ENCODE peak calls at places on chromosome 12, in eight cellular contexts. One of them, this sample, is unnamed.

GRCh38 chr12:116360579-116361403 is 83.3 kb upstream of the MED13L start:
- DNase-seq in HuH-7.5: no peak
- DNase-seq in breast epithelium: no peak
- DNase-seq in SW480: no peak
- DNase-seq in RWPE2: no peak
- DNase-seq in substantia nigra: no peak
- DNase-seq in CD8-positive, alpha-beta memory T cell: no peak
- DNase-seq in NCI-H1436: no peak
- DNase-seq in this sample: no peak

GRCh38 chr12:40336573-40337199 is 111.9 kb downstream of the LRRK2 start:
- DNase-seq in SW480: peak
- DNase-seq in NCI-H1436: no peak
- DNase-seq in RWPE2: no peak
- DNase-seq in breast epithelium: no peak
- DNase-seq in CD8-positive, alpha-beta memory T cell: no peak
- DNase-seq in HuH-7.5: no peak
- DNase-seq in substantia nigra: no peak
- DNase-seq in this sample: no peak

GRCh38 chr12:13980548-13981295 is 680 bp downstream of the GRIN2B start:
- DNase-seq in RWPE2: no peak
- DNase-seq in CD8-positive, alpha-beta memory T cell: no peak
- DNase-seq in HuH-7.5: no peak
- DNase-seq in SW480: peak
- DNase-seq in substantia nigra: no peak
- DNase-seq in NCI-H1436: no peak
- DNase-seq in breast epithelium: no peak
- DNase-seq in this sample: no peak

GRCh38 chr12:71216725-71217579 is 59.2 kb upstream of the TSPAN8 start:
- DNase-seq in SW480: peak
- DNase-seq in HuH-7.5: no peak
- DNase-seq in substantia nigra: peak
- DNase-seq in NCI-H1436: peak
- DNase-seq in RWPE2: no peak
- DNase-seq in breast epithelium: no peak
- DNase-seq in CD8-positive, alpha-beta memory T cell: no peak
- DNase-seq in this sample: no peak

GRCh38 chr12:3076730-3077571 is at the start of gene TSPAN9:
- DNase-seq in SW480: peak
- DNase-seq in breast epithelium: peak
- DNase-seq in RWPE2: peak
- DNase-seq in CD8-positive, alpha-beta memory T cell: peak
- DNase-seq in HuH-7.5: peak
- DNase-seq in NCI-H1436: peak
- DNase-seq in substantia nigra: peak
- DNase-seq in this sample: no peak

GRCh38 chr12:79451988-79452387 is 238.8 kb downstream of the PAWR start:
- DNase-seq in substantia nigra: no peak
- DNase-seq in HuH-7.5: no peak
- DNase-seq in NCI-H1436: no peak
- DNase-seq in CD8-positive, alpha-beta memory T cell: no peak
- DNase-seq in breast epithelium: peak
- DNase-seq in RWPE2: peak
- DNase-seq in SW480: no peak
- DNase-seq in this sample: peak

GRCh38 chr12:8453796-8454195 is 2.0 kb upstream of the CLEC6A start:
- DNase-seq in NCI-H1436: no peak
- DNase-seq in CD8-positive, alpha-beta memory T cell: no peak
- DNase-seq in HuH-7.5: no peak
- DNase-seq in SW480: no peak
- DNase-seq in breast epithelium: no peak
- DNase-seq in substantia nigra: no peak
- DNase-seq in RWPE2: no peak
- DNase-seq in this sample: no peak

GRCh38 chr12:6346942-6347341 is 5.1 kb upstream of the TNFRSF1A start:
- DNase-seq in RWPE2: no peak
- DNase-seq in breast epithelium: no peak
- DNase-seq in CD8-positive, alpha-beta memory T cell: no peak
- DNase-seq in HuH-7.5: no peak
- DNase-seq in NCI-H1436: no peak
- DNase-seq in SW480: no peak
- DNase-seq in substantia nigra: no peak
- DNase-seq in this sample: no peak

GRCh38 chr12:90166012-90166411 is 457.4 kb upstream of the ATP2B1 start:
- DNase-seq in substantia nigra: no peak
- DNase-seq in CD8-positive, alpha-beta memory T cell: no peak
- DNase-seq in NCI-H1436: no peak
- DNase-seq in SW480: no peak
- DNase-seq in HuH-7.5: no peak
- DNase-seq in breast epithelium: no peak
- DNase-seq in RWPE2: no peak
- DNase-seq in this sample: no peak

GRCh38 chr12:50059440-50060119 is 2.2 kb downstream of the ASIC1 start:
- DNase-seq in CD8-positive, alpha-beta memory T cell: peak
- DNase-seq in substantia nigra: no peak
- DNase-seq in breast epithelium: no peak
- DNase-seq in NCI-H1436: no peak
- DNase-seq in RWPE2: peak
- DNase-seq in SW480: no peak
- DNase-seq in HuH-7.5: no peak
- DNase-seq in this sample: no peak

GRCh38 chr12:13436696-13437391 is 240.3 kb downstream of the EMP1 start:
- DNase-seq in CD8-positive, alpha-beta memory T cell: no peak
- DNase-seq in SW480: no peak
- DNase-seq in substantia nigra: no peak
- DNase-seq in breast epithelium: no peak
- DNase-seq in NCI-H1436: no peak
- DNase-seq in RWPE2: no peak
- DNase-seq in HuH-7.5: no peak
- DNase-seq in this sample: no peak

GRCh38 chr12:66111605-66112004 is 18.9 kb downstream of the LLPH start:
- DNase-seq in CD8-positive, alpha-beta memory T cell: no peak
- DNase-seq in HuH-7.5: no peak
- DNase-seq in NCI-H1436: no peak
- DNase-seq in SW480: no peak
- DNase-seq in substantia nigra: no peak
- DNase-seq in breast epithelium: no peak
- DNase-seq in RWPE2: no peak
- DNase-seq in this sample: no peak